ENCODE peak calls at places on chromosome 16, in six cellular contexts. One of them, this sample, is unnamed.

GRCh38 chr16:6684076-6684673 is 648.5 kb upstream of the RBFOX1 start:
- DNase-seq in tibial artery: no peak
- DNase-seq in A549: peak; percentile 3
- DNase-seq in AG04450: no peak
- DNase-seq in CD4-positive, alpha-beta T cell: no peak
- DNase-seq in LNCaP clone FGC: no peak
- DNase-seq in this sample: no peak

GRCh38 chr16:55868980-55869379 is 6.2 kb downstream of the CES5A start:
- DNase-seq in CD4-positive, alpha-beta T cell: no peak
- DNase-seq in tibial artery: no peak
- DNase-seq in AG04450: no peak
- DNase-seq in A549: no peak
- DNase-seq in LNCaP clone FGC: no peak
- DNase-seq in this sample: no peak

GRCh38 chr16:89581045-89581695 is 5.6 kb downstream of the CPNE7 start:
- DNase-seq in tibial artery: no peak
- DNase-seq in AG04450: peak; percentile 96
- DNase-seq in A549: peak; percentile 82
- DNase-seq in LNCaP clone FGC: no peak
- DNase-seq in CD4-positive, alpha-beta T cell: no peak
- DNase-seq in this sample: no peak

GRCh38 chr16:10878328-10878643 is 1.3 kb downstream of the CIITA start:
- DNase-seq in CD4-positive, alpha-beta T cell: no peak
- DNase-seq in tibial artery: no peak
- DNase-seq in A549: no peak
- DNase-seq in AG04450: no peak
- DNase-seq in LNCaP clone FGC: no peak
- DNase-seq in this sample: no peak

GRCh38 chr16:9003322-9003721 is 39.6 kb upstream of the USP7 start:
- DNase-seq in AG04450: no peak
- DNase-seq in A549: no peak
- DNase-seq in LNCaP clone FGC: peak; percentile 92
- DNase-seq in CD4-positive, alpha-beta T cell: no peak
- DNase-seq in tibial artery: no peak
- DNase-seq in this sample: no peak

GRCh38 chr16:10318798-10319500 is 66.9 kb upstream of the ATF7IP2 start:
- DNase-seq in CD4-positive, alpha-beta T cell: no peak
- DNase-seq in A549: no peak
- DNase-seq in tibial artery: no peak
- DNase-seq in AG04450: no peak
- DNase-seq in LNCaP clone FGC: no peak
- DNase-seq in this sample: no peak

GRCh38 chr16:81140930-81141780 is 45.0 kb upstream of the GCSH start:
- DNase-seq in A549: no peak
- DNase-seq in CD4-positive, alpha-beta T cell: no peak
- DNase-seq in tibial artery: no peak
- DNase-seq in AG04450: no peak
- DNase-seq in LNCaP clone FGC: no peak
- DNase-seq in this sample: no peak

GRCh38 chr16:27214084-27214961 is 11.0 kb downstream of the KDM8 start:
- DNase-seq in AG04450: no peak
- DNase-seq in A549: no peak
- DNase-seq in LNCaP clone FGC: no peak
- DNase-seq in tibial artery: no peak
- DNase-seq in CD4-positive, alpha-beta T cell: no peak
- DNase-seq in this sample: no peak

GRCh38 chr16:89395150-89396142 is 94.9 kb downstream of the ANKRD11 start:
- DNase-seq in CD4-positive, alpha-beta T cell: no peak
- DNase-seq in tibial artery: peak; percentile 96
- DNase-seq in A549: peak; percentile 88
- DNase-seq in AG04450: peak; percentile 95
- DNase-seq in LNCaP clone FGC: peak; percentile 93
- DNase-seq in this sample: no peak

GRCh38 chr16:20760346-20760745 is 3.5 kb upstream of the ACSM3 start:
- DNase-seq in AG04450: no peak
- DNase-seq in tibial artery: no peak
- DNase-seq in A549: no peak
- DNase-seq in CD4-positive, alpha-beta T cell: no peak
- DNase-seq in LNCaP clone FGC: no peak
- DNase-seq in this sample: no peak

GRCh38 chr16:56372013-56372634 is 53.2 kb downstream of the AMFR start:
- DNase-seq in A549: no peak
- DNase-seq in tibial artery: no peak
- DNase-seq in CD4-positive, alpha-beta T cell: no peak
- DNase-seq in AG04450: no peak
- DNase-seq in LNCaP clone FGC: no peak
- DNase-seq in this sample: no peak

GRCh38 chr16:67718668-67719047 is 458 bp downstream of the GFOD2 start:
- DNase-seq in CD4-positive, alpha-beta T cell: no peak
- DNase-seq in AG04450: no peak
- DNase-seq in tibial artery: no peak
- DNase-seq in A549: no peak
- DNase-seq in LNCaP clone FGC: no peak
- DNase-seq in this sample: no peak

GRCh38 chr16:31696968-31697743 is 169.5 kb downstream of the AHSP start:
- DNase-seq in A549: no peak
- DNase-seq in tibial artery: no peak
- DNase-seq in AG04450: no peak
- DNase-seq in LNCaP clone FGC: peak; percentile 69
- DNase-seq in CD4-positive, alpha-beta T cell: no peak
- DNase-seq in this sample: no peak

GRCh38 chr16:55351936-55352335 is 27.9 kb downstream of the IRX6 start:
- DNase-seq in tibial artery: no peak
- DNase-seq in CD4-positive, alpha-beta T cell: no peak
- DNase-seq in LNCaP clone FGC: no peak
- DNase-seq in A549: no peak
- DNase-seq in AG04450: no peak
- DNase-seq in this sample: no peak

GRCh38 chr16:58098207-58099096 is 30.7 kb downstream of the CFAP20 start:
- DNase-seq in tibial artery: no peak
- DNase-seq in A549: no peak
- DNase-seq in LNCaP clone FGC: no peak
- DNase-seq in AG04450: no peak
- DNase-seq in CD4-positive, alpha-beta T cell: no peak
- DNase-seq in this sample: no peak

GRCh38 chr16:67311607-67312449 is 14.7 kb downstream of the KCTD19 start:
- DNase-seq in AG04450: peak; percentile 100
- DNase-seq in A549: peak; percentile 92
- DNase-seq in LNCaP clone FGC: no peak
- DNase-seq in CD4-positive, alpha-beta T cell: no peak
- DNase-seq in tibial artery: peak; percentile 66
- DNase-seq in this sample: no peak

GRCh38 chr16:53754938-53755910 is 51.3 kb downstream of the FTO start:
- DNase-seq in AG04450: no peak
- DNase-seq in CD4-positive, alpha-beta T cell: no peak
- DNase-seq in tibial artery: no peak
- DNase-seq in LNCaP clone FGC: no peak
- DNase-seq in A549: no peak
- DNase-seq in this sample: no peak

GRCh38 chr16:56682703-56683397 is 580 bp downstream of the MT1X start:
- DNase-seq in A549: no peak
- DNase-seq in CD4-positive, alpha-beta T cell: no peak
- DNase-seq in AG04450: no peak
- DNase-seq in tibial artery: no peak
- DNase-seq in LNCaP clone FGC: no peak
- DNase-seq in this sample: no peak

GRCh38 chr16:48617711-48618148 is 7.8 kb upstream of the N4BP1 start:
- DNase-seq in CD4-positive, alpha-beta T cell: no peak
- DNase-seq in AG04450: no peak
- DNase-seq in tibial artery: no peak
- DNase-seq in A549: no peak
- DNase-seq in LNCaP clone FGC: no peak
- DNase-seq in this sample: no peak

GRCh38 chr16:11232852-11233726 is 22.9 kb downstream of the SOCS1 start:
- DNase-seq in tibial artery: no peak
- DNase-seq in CD4-positive, alpha-beta T cell: peak; percentile 78
- DNase-seq in AG04450: no peak
- DNase-seq in A549: no peak
- DNase-seq in LNCaP clone FGC: no peak
- DNase-seq in this sample: no peak

GRCh38 chr16:17972460-17972943 is 364.0 kb downstream of the NPIPA8 start:
- DNase-seq in AG04450: no peak
- DNase-seq in tibial artery: no peak
- DNase-seq in A549: no peak
- DNase-seq in LNCaP clone FGC: no peak
- DNase-seq in CD4-positive, alpha-beta T cell: no peak
- DNase-seq in this sample: no peak

GRCh38 chr16:9053006-9053601 is 38.3 kb upstream of the HAPSTR1 start:
- DNase-seq in A549: peak; percentile 64
- DNase-seq in CD4-positive, alpha-beta T cell: no peak
- DNase-seq in AG04450: no peak
- DNase-seq in tibial artery: no peak
- DNase-seq in LNCaP clone FGC: peak; percentile 40
- DNase-seq in this sample: no peak

GRCh38 chr16:78274771-78275170 is 175.3 kb downstream of the WWOX start:
- DNase-seq in A549: no peak
- DNase-seq in LNCaP clone FGC: no peak
- DNase-seq in AG04450: no peak
- DNase-seq in CD4-positive, alpha-beta T cell: no peak
- DNase-seq in tibial artery: no peak
- DNase-seq in this sample: no peak

GRCh38 chr16:31568577-31569359 is 41.1 kb downstream of the AHSP start:
- DNase-seq in LNCaP clone FGC: no peak
- DNase-seq in tibial artery: no peak
- DNase-seq in AG04450: no peak
- DNase-seq in CD4-positive, alpha-beta T cell: no peak
- DNase-seq in A549: no peak
- DNase-seq in this sample: no peak

GRCh38 chr16:56679813-56680212 is 2.5 kb upstream of the MT1X start:
- DNase-seq in LNCaP clone FGC: no peak
- DNase-seq in AG04450: no peak
- DNase-seq in A549: no peak
- DNase-seq in CD4-positive, alpha-beta T cell: no peak
- DNase-seq in tibial artery: peak; percentile 27
- DNase-seq in this sample: no peak

GRCh38 chr16:19680972-19681371 is 37.1 kb downstream of the KNOP1 start:
- DNase-seq in LNCaP clone FGC: no peak
- DNase-seq in tibial artery: peak; percentile 57
- DNase-seq in CD4-positive, alpha-beta T cell: no peak
- DNase-seq in A549: no peak
- DNase-seq in AG04450: no peak
- DNase-seq in this sample: no peak

GRCh38 chr16:77221482-77221881 is 22.3 kb downstream of the SYCE1L start:
- DNase-seq in CD4-positive, alpha-beta T cell: no peak
- DNase-seq in LNCaP clone FGC: no peak
- DNase-seq in tibial artery: no peak
- DNase-seq in A549: no peak
- DNase-seq in AG04450: no peak
- DNase-seq in this sample: no peak

GRCh38 chr16:14199199-14199598 is 128.1 kb downstream of the MRTFB start:
- DNase-seq in tibial artery: no peak
- DNase-seq in A549: no peak
- DNase-seq in LNCaP clone FGC: no peak
- DNase-seq in AG04450: no peak
- DNase-seq in CD4-positive, alpha-beta T cell: no peak
- DNase-seq in this sample: no peak
- TF ChIP-seq CTCF in tibial artery: no peak
- TF ChIP-seq CTCF in A549: no peak
- TF ChIP-seq CTCF in LNCaP clone FGC: no peak
- TF ChIP-seq CTCF in AG04450: no peak
- TF ChIP-seq CTCF in CD4-positive, alpha-beta T cell: no peak
- TF ChIP-seq CTCF in this sample: no peak

GRCh38 chr16:79997257-79997656 is 396.7 kb upstream of the MAF start:
- DNase-seq in tibial artery: no peak
- DNase-seq in A549: no peak
- DNase-seq in AG04450: peak; percentile 2
- DNase-seq in CD4-positive, alpha-beta T cell: no peak
- DNase-seq in LNCaP clone FGC: no peak
- DNase-seq in this sample: no peak
- TF ChIP-seq CTCF in tibial artery: no peak
- TF ChIP-seq CTCF in A549: peak; percentile 30
- TF ChIP-seq CTCF in AG04450: peak; percentile 70
- TF ChIP-seq CTCF in CD4-positive, alpha-beta T cell: no peak
- TF ChIP-seq CTCF in LNCaP clone FGC: peak; percentile 46
- TF ChIP-seq CTCF in this sample: peak; percentile 10

DNA sequence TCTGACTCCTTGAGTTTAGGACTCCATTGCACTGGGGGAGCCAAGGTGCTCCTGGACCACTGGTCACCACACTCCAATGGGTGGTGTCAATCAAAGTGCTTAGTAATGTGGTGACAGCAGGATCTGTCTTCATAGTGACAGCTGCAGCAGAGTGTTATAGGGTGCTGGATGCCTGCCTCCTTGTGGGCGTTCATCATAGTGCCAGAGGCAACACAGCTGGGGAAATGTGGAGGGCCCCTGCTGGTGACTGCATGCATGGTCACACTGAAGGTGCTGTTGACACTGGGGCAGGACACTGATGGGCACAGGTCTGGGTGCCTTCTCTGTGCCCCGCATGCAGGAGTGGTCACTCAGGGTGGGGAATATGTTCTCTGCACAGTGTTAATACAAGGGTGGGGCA is 177.5 kb upstream of the CDH8 start:
- DNase-seq in tibial artery: no peak
- DNase-seq in AG04450: no peak
- DNase-seq in CD4-positive, alpha-beta T cell: no peak
- DNase-seq in A549: no peak
- DNase-seq in LNCaP clone FGC: no peak
- DNase-seq in this sample: no peak
- TF ChIP-seq CTCF in tibial artery: no peak
- TF ChIP-seq CTCF in AG04450: no peak
- TF ChIP-seq CTCF in CD4-positive, alpha-beta T cell: no peak
- TF ChIP-seq CTCF in A549: no peak
- TF ChIP-seq CTCF in LNCaP clone FGC: no peak
- TF ChIP-seq CTCF in this sample: no peak

GRCh38 chr16:2317231-2318020 is 23.1 kb downstream of the ABCA3 start:
- DNase-seq in AG04450: no peak
- DNase-seq in tibial artery: no peak
- DNase-seq in A549: no peak
- DNase-seq in CD4-positive, alpha-beta T cell: no peak
- DNase-seq in LNCaP clone FGC: no peak
- DNase-seq in this sample: no peak

GRCh38 chr16:2324296-2324859 is 16.1 kb downstream of the ABCA3 start:
- DNase-seq in CD4-positive, alpha-beta T cell: no peak
- DNase-seq in AG04450: no peak
- DNase-seq in A549: no peak
- DNase-seq in LNCaP clone FGC: no peak
- DNase-seq in tibial artery: no peak
- DNase-seq in this sample: no peak

GRCh38 chr16:2323701-2324100 is 16.8 kb downstream of the ABCA3 start:
- DNase-seq in tibial artery: no peak
- DNase-seq in AG04450: no peak
- DNase-seq in A549: no peak
- DNase-seq in LNCaP clone FGC: no peak
- DNase-seq in CD4-positive, alpha-beta T cell: no peak
- DNase-seq in this sample: no peak

GRCh38 chr16:2325181-2325580 is 15.3 kb downstream of the ABCA3 start:
- DNase-seq in LNCaP clone FGC: no peak
- DNase-seq in tibial artery: no peak
- DNase-seq in AG04450: no peak
- DNase-seq in A549: no peak
- DNase-seq in CD4-positive, alpha-beta T cell: no peak
- DNase-seq in this sample: no peak

GRCh38 chr16:2319606-2320005 is 20.9 kb downstream of the ABCA3 start:
- DNase-seq in CD4-positive, alpha-beta T cell: no peak
- DNase-seq in tibial artery: no peak
- DNase-seq in A549: no peak
- DNase-seq in AG04450: no peak
- DNase-seq in LNCaP clone FGC: no peak
- DNase-seq in this sample: no peak
- TF ChIP-seq CTCF in CD4-positive, alpha-beta T cell: no peak
- TF ChIP-seq CTCF in tibial artery: no peak
- TF ChIP-seq CTCF in A549: no peak
- TF ChIP-seq CTCF in AG04450: no peak
- TF ChIP-seq CTCF in LNCaP clone FGC: no peak
- TF ChIP-seq CTCF in this sample: no peak